ENCODE peak calls at places on chromosomes 5 and 9, in nine cellular contexts. H is EH, B is WTC11, R is NAMALWA, N is NT2/D1, V is naive B cell, I is HuH-7, Q is endothelial cell, A is pancreas. E is an unnamed sample.

GRCh38 chr5:149581192-149581861 is at the start of gene ARHGEF37:
- DNase-seq in H (peak; percentile 63), B (peak; percentile 53), R (no peak), N (no peak), V (no peak), I (peak; percentile 28), Q (peak; percentile 60), A (peak; percentile 89), E (peak; percentile 46)

GRCh38 chr9:98117984-98118639 is 910 bp downstream of the TRIM14 start:
- DNase-seq in H (peak; percentile 48), B (no peak), R (peak; percentile 57), N (no peak), V (no peak), I (peak; percentile 91), Q (no peak), A (peak; percentile 19), E (peak; percentile 32)

GRCh38 chr5:175802361-175802760 is 69.0 kb upstream of the CPLX2 start:
- DNase-seq in H (no peak), B (no peak), R (no peak), N (no peak), V (no peak), I (no peak), Q (no peak), A (no peak), E (no peak)

GRCh38 chr9:123787411-123787810 is 142.5 kb downstream of the DENND1A start:
- DNase-seq in H (no peak), B (no peak), R (no peak), N (no peak), V (no peak), I (no peak), Q (no peak), A (no peak), E (no peak)

GRCh38 chr9:133405508-133406009 is 12.3 kb downstream of the REXO4 start:
- DNase-seq in H (peak; percentile 13), B (no peak), R (no peak), N (no peak), V (no peak), I (no peak), Q (no peak), A (no peak), E (no peak)

GRCh38 chr5:178207183-178207916 is 3.0 kb downstream of the HNRNPAB start:
- DNase-seq in H (peak; percentile 64), B (no peak), R (peak; percentile 19), N (no peak), V (no peak), I (no peak), Q (no peak), A (peak; percentile 66), E (no peak)

GRCh38 chr5:66171349-66172344 is 27.5 kb downstream of the SREK1 start:
- DNase-seq in H (peak; percentile 71), B (no peak), R (peak; percentile 83), N (no peak), V (peak; percentile 45), I (peak; percentile 11), Q (peak; percentile 24), A (peak; percentile 17), E (peak; percentile 30)

GRCh38 chr5:32138839-32139493 is 35.2 kb downstream of the GOLPH3 start:
- DNase-seq in H (no peak), B (no peak), R (no peak), N (no peak), V (no peak), I (no peak), Q (no peak), A (no peak), E (no peak)

GRCh38 chr5:69285448-69286116 is 47.0 kb downstream of the CCDC125 start:
- DNase-seq in H (no peak), B (no peak), R (no peak), N (no peak), V (no peak), I (no peak), Q (no peak), A (no peak), E (no peak)

GRCh38 chr5:108028411-108028810 is 353.5 kb downstream of the FBXL17 start:
- DNase-seq in H (peak; percentile 46), B (no peak), R (no peak), N (no peak), V (no peak), I (no peak), Q (no peak), A (no peak), E (no peak)

GRCh38 chr9:18346761-18347160 is 127.2 kb upstream of the ADAMTSL1 start:
- DNase-seq in H (no peak), B (no peak), R (no peak), N (no peak), V (no peak), I (no peak), Q (no peak), A (no peak), E (no peak)

GRCh38 chr9:113645972-113646241 is 182.4 kb downstream of the RGS3 start:
- DNase-seq in H (no peak), B (no peak), R (no peak), N (no peak), V (no peak), I (no peak), Q (no peak), A (no peak), E (no peak)

GRCh38 chr9:136996361-136997281 is at the start of gene CLIC3:
- DNase-seq in H (peak; percentile 34), B (peak; percentile 50), R (peak; percentile 36), N (no peak), V (peak; percentile 39), I (peak; percentile 73), Q (no peak), A (no peak), E (peak; percentile 40)